ENCODE peak calls at places on chromosomes 1 and 21, in ten cellular contexts. X is T1000, I is neural crest cell, K is retina, U is Panc1, A is aorta, P is fibroblast of lung, N is SHP77, T is lung, C is RWPE1. Y is an unnamed sample.

GRCh38 chr21:36610201-36610600 is 88.7 kb upstream of the SIM2 start:
- DNase-seq in X (no peak), I (no peak), K (no peak), U (no peak), A (no peak), P (peak; percentile 9), N (no peak), T (no peak), C (no peak), Y (no peak)

GRCh38 chr1:115771847-115772457 is 3.4 kb upstream of the CASQ2 start:
- DNase-seq in X (peak; percentile 47), I (peak; percentile 59), K (peak; percentile 88), U (peak; percentile 54), A (peak; percentile 70), P (peak; percentile 83), N (peak; percentile 89), T (peak; percentile 52), C (peak; percentile 89), Y (peak; percentile 72)

GRCh38 chr1:211319892-211320291 is 6.7 kb upstream of the TRAF5 start:
- DNase-seq in X (no peak), I (no peak), K (no peak), U (no peak), A (no peak), P (no peak), N (no peak), T (no peak), C (no peak), Y (no peak)

GRCh38 chr1:236280438-236281285 is 1.1 kb downstream of the ERO1B start:
- DNase-seq in X (no peak), I (no peak), K (no peak), U (no peak), A (no peak), P (no peak), N (peak; percentile 12), T (no peak), C (no peak), Y (peak; percentile 32)

GRCh38 chr1:32647308-32648134 is 2.8 kb downstream of the ZBTB8OS start:
- DNase-seq in X (no peak), I (no peak), K (no peak), U (no peak), A (no peak), P (peak; percentile 8), N (no peak), T (no peak), C (no peak), Y (no peak)

GRCh38 chr1:21232044-21232443 is 55.3 kb upstream of the EIF4G3 start:
- DNase-seq in X (peak; percentile 30), I (peak; percentile 51), K (peak; percentile 66), U (no peak), A (no peak), P (peak; percentile 41), N (peak; percentile 2), T (peak; percentile 48), C (peak; percentile 59), Y (peak; percentile 67)

GRCh38 chr1:162908780-162909179 is 47.8 kb upstream of the CCDC190 start:
- DNase-seq in X (no peak), I (no peak), K (no peak), U (peak; percentile 57), A (no peak), P (peak; percentile 90), N (no peak), T (no peak), C (peak; percentile 77), Y (no peak)

GRCh38 chr1:242411906-242412305 is 112.6 kb downstream of the PLD5 start:
- DNase-seq in X (no peak), I (no peak), K (no peak), U (no peak), A (no peak), P (no peak), N (no peak), T (no peak), C (no peak), Y (no peak)

GRCh38 chr1:11044086-11044848 is 2.8 kb downstream of the MASP2 start:
- DNase-seq in X (no peak), I (no peak), K (no peak), U (no peak), A (no peak), P (no peak), N (no peak), T (no peak), C (no peak), Y (no peak)

GRCh38 chr1:244653439-244654283 is 735 bp downstream of the DESI2 start:
- DNase-seq in X (no peak), I (no peak), K (no peak), U (no peak), A (no peak), P (no peak), N (no peak), T (no peak), C (peak; percentile 13), Y (peak; percentile 17)

GRCh38 chr1:223214272-223214807 is 71.3 kb upstream of the TLR5 start:
- DNase-seq in X (no peak), I (no peak), K (no peak), U (no peak), A (no peak), P (no peak), N (no peak), T (no peak), C (no peak), Y (no peak)

GRCh38 chr1:100989306-100990077 is 36.1 kb downstream of the DPH5 start:
- DNase-seq in X (no peak), I (no peak), K (no peak), U (no peak), A (no peak), P (peak; percentile 88), N (no peak), T (no peak), C (peak; percentile 12), Y (no peak)

GRCh38 chr1:216528816-216529215 is 105.6 kb upstream of the USH2A start:
- DNase-seq in X (no peak), I (no peak), K (no peak), U (no peak), A (no peak), P (no peak), N (no peak), T (no peak), C (no peak), Y (peak; percentile 8)

GRCh38 chr1:32817815-32818786 is 648 bp downstream of the S100PBP start:
- DNase-seq in X (peak; percentile 61), I (peak; percentile 61), K (peak; percentile 87), U (no peak), A (peak; percentile 87), P (peak; percentile 57), N (peak; percentile 40), T (peak; percentile 78), C (peak; percentile 70), Y (no peak)

GRCh38 chr1:57423135-57424131 is at the start of gene DAB1:
- DNase-seq in X (peak; percentile 18), I (peak; percentile 32), K (peak; percentile 77), U (no peak), A (no peak), P (peak; percentile 37), N (no peak), T (no peak), C (no peak), Y (peak; percentile 34)

GRCh38 chr1:31744165-31744888 is 19.8 kb downstream of the ADGRB2 start:
- DNase-seq in X (no peak), I (no peak), K (no peak), U (no peak), A (no peak), P (no peak), N (no peak), T (no peak), C (no peak), Y (peak; percentile 80)

GRCh38 chr1:206742702-206743383 is 27.7 kb upstream of the IL19 start:
- DNase-seq in X (no peak), I (no peak), K (no peak), U (no peak), A (no peak), P (no peak), N (no peak), T (no peak), C (no peak), Y (no peak)

GRCh38 chr1:223500560-223501425 is 107.6 kb downstream of the CCDC185 start:
- DNase-seq in X (peak; percentile 78), I (no peak), K (no peak), U (no peak), A (peak; percentile 77), P (peak; percentile 99), N (no peak), T (peak; percentile 66), C (peak; percentile 93), Y (no peak)

GRCh38 chr21:25313891-25314646 is 293.2 kb downstream of the MRPL39 start:
- DNase-seq in X (no peak), I (no peak), K (no peak), U (no peak), A (no peak), P (peak; percentile 42), N (no peak), T (no peak), C (peak; percentile 4), Y (no peak)

GRCh38 chr21:38683222-38683621 is 122.5 kb upstream of the ETS2 start:
- DNase-seq in X (no peak), I (no peak), K (no peak), U (no peak), A (no peak), P (no peak), N (no peak), T (no peak), C (no peak), Y (no peak)

GRCh38 chr1:82899017-82899416 is 1098.3 kb downstream of the ADGRL2 start:
- DNase-seq in X (no peak), I (no peak), K (no peak), U (no peak), A (no peak), P (no peak), N (no peak), T (no peak), C (no peak), Y (no peak)

GRCh38 chr1:185663332-185663731 is 70.9 kb upstream of the HMCN1 start:
- DNase-seq in X (no peak), I (no peak), K (no peak), U (no peak), A (no peak), P (no peak), N (no peak), T (no peak), C (no peak), Y (no peak)

GRCh38 chr1:212858461-212859265 is 588 bp downstream of the FLVCR1 start:
- DNase-seq in X (no peak), I (no peak), K (peak; percentile 88), U (no peak), A (no peak), P (peak; percentile 50), N (no peak), T (peak; percentile 29), C (peak; percentile 42), Y (peak; percentile 56)

GRCh38 chr1:58784758-58785423 is 1.0 kb upstream of the JUN start:
- DNase-seq in X (peak; percentile 80), I (peak; percentile 47), K (peak; percentile 87), U (no peak), A (peak; percentile 94), P (peak; percentile 94), N (peak; percentile 89), T (peak; percentile 88), C (peak; percentile 83), Y (peak; percentile 55)

GRCh38 chr21:15682977-15683376 is 46.8 kb upstream of the USP25 start:
- DNase-seq in X (no peak), I (no peak), K (no peak), U (no peak), A (no peak), P (peak; percentile 61), N (no peak), T (no peak), C (peak; percentile 25), Y (no peak)

GRCh38 chr1:153404768-153405167 is 11.6 kb upstream of the S100A7A start:
- DNase-seq in X (no peak), I (peak; percentile 7), K (no peak), U (peak; percentile 8), A (peak; percentile 76), P (no peak), N (peak; percentile 24), T (peak; percentile 71), C (peak; percentile 58), Y (peak; percentile 51)

GRCh38 chr1:8328271-8328670 is 10.4 kb downstream of the SLC45A1 start:
- DNase-seq in X (no peak), I (no peak), K (no peak), U (no peak), A (no peak), P (no peak), N (no peak), T (no peak), C (no peak), Y (no peak)

GRCh38 chr1:157105988-157106812 is 6.6 kb upstream of the ETV3L start:
- DNase-seq in X (peak; percentile 54), I (no peak), K (no peak), U (no peak), A (peak; percentile 83), P (peak; percentile 83), N (no peak), T (no peak), C (peak; percentile 59), Y (peak; percentile 84)

Y was measured in GM20000.